ENCODE peak calls at places on chromosomes 11 and 22, in nine cellular contexts. N, I, P, Z, U, S, J, K and W are unnamed samples.
A peak's percentile ranks its signal among the peaks of the same experiment; 100 is the strongest.

GRCh38 chr11:116461789-116462188 is 311.0 kb downstream of the BUD13 start:
- DNase-seq in N (no peak), I (no peak), P (no peak), Z (no peak), U (no peak), S (no peak), J (no peak), K (no peak), W (peak; percentile 6)

GRCh38 chr22:49368221-49368975 is 459.3 kb downstream of the BRD1 start:
- DNase-seq in N (peak; percentile 47), I (peak; percentile 26), P (no peak), Z (no peak), U (no peak), S (no peak), J (no peak), K (no peak), W (no peak)

GRCh38 chr11:10701982-10702381 is 8.4 kb upstream of the IRAG1 start:
- DNase-seq in N (no peak), I (no peak), P (peak; percentile 35), Z (peak; percentile 50), U (peak; percentile 67), S (no peak), J (no peak), K (no peak), W (no peak)

GRCh38 chr11:68813778-68814177 is 27.9 kb downstream of the CPT1A start:
- DNase-seq in N (no peak), I (no peak), P (no peak), Z (no peak), U (no peak), S (no peak), J (no peak), K (no peak), W (no peak)

GRCh38 chr11:119091966-119092879 is 7.5 kb downstream of the HMBS start:
- DNase-seq in N (no peak), I (no peak), P (no peak), Z (no peak), U (no peak), S (no peak), J (no peak), K (no peak), W (peak; percentile 20)

GRCh38 chr11:96015911-96016565 is 92.1 kb upstream of the MTMR2 start:
- DNase-seq in N (no peak), I (no peak), P (no peak), Z (no peak), U (no peak), S (no peak), J (no peak), K (no peak), W (no peak)

GRCh38 chr11:117903505-117904382 is 25.5 kb downstream of the TMPRSS13 start:
- DNase-seq in N (peak; percentile 37), I (no peak), P (no peak), Z (no peak), U (no peak), S (no peak), J (no peak), K (no peak), W (no peak)

GRCh38 chr11:119468511-119468910 is 45.5 kb upstream of the THY1 start:
- DNase-seq in N (no peak), I (no peak), P (no peak), Z (no peak), U (no peak), S (no peak), J (no peak), K (no peak), W (no peak)

DNA sequence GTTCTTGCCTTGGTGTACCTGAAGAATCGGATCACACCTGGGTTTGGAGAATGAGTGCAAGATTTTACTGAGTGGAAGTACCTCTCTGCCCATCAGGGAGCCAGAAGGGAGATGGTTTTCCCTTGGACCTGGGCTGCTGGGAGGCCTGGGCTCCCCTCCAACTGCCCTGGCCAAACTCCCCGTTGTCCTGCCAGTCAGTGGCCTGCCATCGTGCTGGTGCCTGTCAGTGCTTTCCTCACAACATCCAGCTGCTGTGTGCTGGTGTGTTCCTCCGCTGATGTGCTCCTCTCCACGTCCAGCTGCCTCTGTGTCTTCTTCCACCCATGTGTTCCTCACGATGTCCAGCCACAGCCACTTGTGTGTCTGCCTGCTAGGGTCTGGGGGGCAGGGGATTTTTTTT is 87.9 kb upstream of the CLPB start:
- DNase-seq in N (no peak), I (no peak), P (peak; percentile 32), Z (no peak), U (no peak), S (no peak), J (no peak), K (no peak), W (no peak)
- H3K27ac ChIP-seq in N (no peak overlapping the region), I (no peak overlapping the region), P (no peak overlapping the region), Z (no peak overlapping the region), U (no peak overlapping the region), S (no peak overlapping the region), J (no peak overlapping the region), K (no peak overlapping the region), W (no peak overlapping the region)

GRCh38 chr22:38705235-38706100 is at the start of gene GTPBP1:
- DNase-seq in N (peak; percentile 99), I (peak; percentile 98), P (peak; percentile 100), Z (peak; percentile 100), U (peak; percentile 100), S (peak; percentile 100), J (peak; percentile 99), K (peak; percentile 100), W (peak; percentile 99)
- H3K4me1 ChIP-seq in N (peaks cover 20% of the 10 kb centered on the region), I (peaks cover 48% of the 10 kb centered on the region), P (peaks cover 46% of the 10 kb centered on the region), Z (peaks cover 32% of the 10 kb centered on the region), U (peaks cover 8% of the 10 kb centered on the region), S (peaks cover 29% of the 10 kb centered on the region), J (peaks cover 8% of the 10 kb centered on the region), K (peaks cover 18% of the 10 kb centered on the region), W (peaks cover 9% of the 10 kb centered on the region)

GRCh38 chr11:70531281-70532065 is 133.1 kb downstream of the CTTN start:
- DNase-seq in N (peak; percentile 42), I (no peak), P (no peak), Z (no peak), U (no peak), S (no peak), J (peak; percentile 24), K (no peak), W (peak; percentile 24)
- H3K27ac ChIP-seq in N (no peak overlapping the region), I (no peak overlapping the region), P (no peak overlapping the region), Z (no peak overlapping the region), U (no peak overlapping the region), S (no peak overlapping the region), J (no peak overlapping the region), K (peak overlapping the region; percentile 55), W (peak overlapping the region; percentile 88)

DNA sequence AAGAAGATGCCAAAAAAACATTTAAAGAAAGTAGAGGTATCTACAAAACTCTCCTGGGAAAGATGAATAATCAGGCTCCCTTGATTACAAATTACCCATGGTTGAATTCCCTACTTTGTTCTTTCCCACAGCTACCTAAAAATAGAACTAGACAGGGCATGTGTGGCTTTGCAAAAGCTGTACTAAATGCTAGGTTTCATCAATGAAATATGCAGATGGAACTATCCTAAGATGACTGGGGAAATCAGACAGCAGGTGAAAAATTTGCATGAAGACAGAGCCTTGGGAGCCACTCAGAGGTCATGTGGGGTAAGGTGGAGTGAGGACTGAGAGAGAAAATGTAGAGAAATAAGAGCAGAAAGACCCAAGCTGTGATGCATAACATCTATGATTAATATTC is 14.7 kb downstream of the LAYN start:
- DNase-seq in N (no peak), I (no peak), P (peak; percentile 62), Z (peak; percentile 95), U (peak; percentile 79), S (no peak), J (no peak), K (no peak), W (no peak)
- H3K4me1 ChIP-seq in N (peaks cover 38% of the 10 kb centered on the region), I (peaks cover 4% of the 10 kb centered on the region), P (peaks cover 23% of the 10 kb centered on the region), Z (peaks cover 25% of the 10 kb centered on the region), U (peaks cover 35% of the 10 kb centered on the region), S (peaks cover 53% of the 10 kb centered on the region), J (no peaks in the 10 kb centered on the region), K (no peaks in the 10 kb centered on the region), W (no peaks in the 10 kb centered on the region)

GRCh38 chr22:27591060-27591459 is 210.5 kb downstream of the MN1 start:
- DNase-seq in N (no peak), I (no peak), P (no peak), Z (no peak), U (no peak), S (no peak), J (no peak), K (no peak), W (no peak)
- H3K27ac ChIP-seq in N (no peak overlapping the region), I (no peak overlapping the region), P (no peak overlapping the region), Z (no peak overlapping the region), U (no peak overlapping the region), S (no peak overlapping the region), J (no peak overlapping the region), K (no peak overlapping the region), W (no peak overlapping the region)

GRCh38 chr11:17287058-17287457 is 10.5 kb downstream of the NUCB2 start:
- DNase-seq in N (no peak), I (no peak), P (no peak), Z (no peak), U (no peak), S (no peak), J (no peak), K (no peak), W (no peak)
- H3K4me1 ChIP-seq in N (no peaks in the 10 kb centered on the region), I (no peaks in the 10 kb centered on the region), P (no peaks in the 10 kb centered on the region), Z (no peaks in the 10 kb centered on the region), U (no peaks in the 10 kb centered on the region), S (no peaks in the 10 kb centered on the region), J (no peaks in the 10 kb centered on the region), K (no peaks in the 10 kb centered on the region), W (no peaks in the 10 kb centered on the region)

GRCh38 chr11:64305691-64306562 is 603 bp downstream of the ESRRA start:
- DNase-seq in N (peak; percentile 76), I (peak; percentile 87), P (peak; percentile 88), Z (peak; percentile 51), U (peak; percentile 27), S (peak; percentile 73), J (peak; percentile 78), K (peak; percentile 64), W (peak; percentile 72)
- H3K27ac ChIP-seq in N (peak overlapping the region; percentile 86), I (peak overlapping the region; percentile 87), P (peak overlapping the region; percentile 67), Z (peak overlapping the region; percentile 40), U (peak overlapping the region; percentile 86), S (no peak overlapping the region), J (peak overlapping the region; percentile 3), K (peak overlapping the region; percentile 88), W (peak overlapping the region; percentile 58)

GRCh38 chr11:125924384-125925007 is 20.2 kb downstream of the DDX25 start:
- DNase-seq in N (no peak), I (no peak), P (no peak), Z (no peak), U (no peak), S (no peak), J (no peak), K (no peak), W (no peak)
- H3K4me1 ChIP-seq in N (peaks cover 2% of the 10 kb centered on the region), I (no peaks in the 10 kb centered on the region), P (no peaks in the 10 kb centered on the region), Z (no peaks in the 10 kb centered on the region), U (no peaks in the 10 kb centered on the region), S (no peaks in the 10 kb centered on the region), J (no peaks in the 10 kb centered on the region), K (no peaks in the 10 kb centered on the region), W (no peaks in the 10 kb centered on the region)